ENCODE peak calls at places on chromosomes 11 and 22, in four cellular contexts. W, Y, R and G are unnamed samples.

GRCh38 chr11:110251837-110252236 is 44.6 kb downstream of the RDX start:
- DNase-seq in W (peak), Y (no peak), R (no peak), G (no peak)

GRCh38 chr22:43225609-43226008 is 38.7 kb upstream of the TTLL12 start:
- DNase-seq in W (no peak), Y (no peak), R (no peak), G (no peak)

GRCh38 chr11:94912806-94913205 is 60.5 kb downstream of the CWC15 start:
- DNase-seq in W (no peak), Y (no peak), R (no peak), G (no peak)

GRCh38 chr22:40679964-40680818 is 907 bp downstream of the MCHR1 start:
- DNase-seq in W (peak), Y (no peak), R (no peak), G (no peak)

GRCh38 chr22:46652081-46652929 is 32.1 kb downstream of the GRAMD4 start:
- DNase-seq in W (peak), Y (peak), R (no peak), G (no peak)

GRCh38 chr11:1234771-1235614 is 12.1 kb downstream of the MUC5B start:
- DNase-seq in W (no peak), Y (no peak), R (no peak), G (no peak)

GRCh38 chr22:35437038-35437437 is 37.1 kb downstream of the MCM5 start:
- DNase-seq in W (peak), Y (no peak), R (no peak), G (no peak)

GRCh38 chr11:83827940-83828554 is 541.9 kb upstream of the CCDC90B start:
- DNase-seq in W (peak), Y (no peak), R (no peak), G (no peak)

GRCh38 chr11:14357843-14358728 is 897 bp downstream of the RRAS2 start:
- DNase-seq in W (peak), Y (peak), R (peak), G (peak)

GRCh38 chr11:7208391-7208790 is 43.3 kb upstream of the SYT9 start:
- DNase-seq in W (no peak), Y (no peak), R (no peak), G (no peak)

GRCh38 chr22:28142361-28142801 is 223.3 kb upstream of the PITPNB start:
- DNase-seq in W (no peak), Y (no peak), R (no peak), G (no peak)

GRCh38 chr11:63738720-63739360 is 29.7 kb downstream of the ZFTA start:
- DNase-seq in W (peak), Y (peak), R (peak), G (peak)

GRCh38 chr22:29820941-29821789 is 16.9 kb downstream of the ASCC2 start:
- DNase-seq in W (peak), Y (peak), R (peak), G (peak)

GRCh38 chr11:93444671-93445073 is 98.5 kb downstream of the SMCO4 start:
- DNase-seq in W (no peak), Y (no peak), R (no peak), G (no peak)

GRCh38 chr11:10490398-10491232 is 35.6 kb downstream of the AMPD3 start:
- DNase-seq in W (peak), Y (peak), R (peak), G (peak)

GRCh38 chr22:37079668-37080171 is 28.2 kb downstream of the KCTD17 start:
- DNase-seq in W (no peak), Y (no peak), R (no peak), G (no peak)

GRCh38 chr11:10856689-10857603 is 907 bp downstream of the ZBED5 start:
- DNase-seq in W (peak), Y (peak), R (peak), G (no peak)

GRCh38 chr11:76158394-76159302 is 47.7 kb downstream of the WNT11 start:
- DNase-seq in W (no peak), Y (no peak), R (no peak), G (no peak)

GRCh38 chr22:32920032-32920628 is 118.6 kb downstream of the TIMP3 start:
- DNase-seq in W (no peak), Y (peak), R (peak), G (peak)

GRCh38 chr22:37345863-37346514 is 63.7 kb downstream of the CYTH4 start:
- DNase-seq in W (no peak), Y (no peak), R (no peak), G (no peak)

GRCh38 chr22:23230348-23231068 is 50.2 kb downstream of the BCR start:
- DNase-seq in W (no peak), Y (no peak), R (no peak), G (no peak)
- H3K4me3 ChIP-seq in W (no peak), Y (no peak), R (no peak), G (no peak)

GRCh38 chr11:102464037-102464436 is 11.5 kb upstream of the TMEM123 start:
- DNase-seq in W (no peak), Y (no peak), R (no peak), G (no peak)
- H3K27ac ChIP-seq in W (no peak), Y (no peak), R (no peak), G (no peak)

GRCh38 chr11:9060700-9061111 is 30.7 kb downstream of the SCUBE2 start:
- DNase-seq in W (peak), Y (peak), R (no peak), G (no peak)
- TF ChIP-seq CTCF in W (no peak), Y (no peak), R (no peak), G (no peak)

GRCh38 chr11:120403966-120404365 is 67.8 kb downstream of the ARHGEF12 start:
- DNase-seq in W (no peak), Y (no peak), R (no peak), G (no peak)
- H3K4me3 ChIP-seq in W (no peak), Y (no peak), R (no peak), G (no peak)

GRCh38 chr11:3058753-3059664 is 1.8 kb upstream of the CARS1 start:
- DNase-seq in W (peak), Y (no peak), R (no peak), G (no peak)
- H3K27ac ChIP-seq in W (no peak), Y (no peak), R (no peak), G (no peak)

GRCh38 chr11:65087216-65087615 is 3.2 kb downstream of the ZFPL1 start:
- DNase-seq in W (no peak), Y (no peak), R (no peak), G (no peak)

GRCh38 chr11:65087827-65088226 is 3.8 kb downstream of the ZFPL1 start:
- DNase-seq in W (no peak), Y (no peak), R (no peak), G (no peak)

GRCh38 chr11:65086809-65087208 is 2.8 kb downstream of the ZFPL1 start:
- DNase-seq in W (no peak), Y (no peak), R (no peak), G (no peak)

GRCh38 chr11:65090628-65091027 is 5.4 kb upstream of the VPS51 start:
- DNase-seq in W (no peak), Y (no peak), R (no peak), G (no peak)

GRCh38 chr11:65089621-65090020 is 5.6 kb downstream of the ZFPL1 start:
- DNase-seq in W (no peak), Y (no peak), R (no peak), G (no peak)
- TF ChIP-seq CTCF in W (no peak), Y (no peak), R (no peak), G (no peak)

DNA sequence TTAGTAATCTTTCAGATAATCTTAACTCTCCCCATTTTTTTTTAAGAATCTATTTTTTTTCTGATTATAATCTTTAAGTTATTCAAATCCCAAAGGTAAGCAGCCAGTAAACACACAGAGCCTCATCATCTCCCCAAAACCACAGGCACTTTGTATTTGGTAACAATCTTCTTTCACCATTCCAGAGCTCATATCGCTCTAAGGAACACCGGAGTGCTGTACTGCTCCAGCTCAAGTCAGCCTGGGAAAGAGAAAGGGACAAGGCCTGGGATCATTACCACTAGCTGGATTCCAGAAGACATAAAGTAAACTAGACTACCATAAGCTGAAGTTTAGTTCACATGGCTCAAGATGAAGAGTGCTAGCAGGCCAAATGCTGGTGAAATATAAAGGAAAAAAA is 73.0 kb upstream of the APOA1 start:
- DNase-seq in W (no peak), Y (no peak), R (no peak), G (no peak)
- H3K4me3 ChIP-seq in W (no peak), Y (no peak), R (no peak), G (no peak)

GRCh38 chr11:130798280-130798679 is 118.0 kb downstream of the SNX19 start:
- DNase-seq in W (peak), Y (no peak), R (no peak), G (no peak)
- H3K27ac ChIP-seq in W (no peak), Y (no peak), R (no peak), G (no peak)

GRCh38 chr11:73236879-73237278 is 18.8 kb downstream of the P2RY2 start:
- DNase-seq in W (peak), Y (peak), R (peak), G (no peak)
- TF ChIP-seq CTCF in W (peak), Y (peak), R (peak), G (peak)

GRCh38 chr11:128809128-128809527 is 58.0 kb downstream of the KCNJ1 start:
- DNase-seq in W (no peak), Y (no peak), R (no peak), G (no peak)

GRCh38 chr11:128819198-128819597 is 47.9 kb downstream of the KCNJ1 start:
- DNase-seq in W (no peak), Y (no peak), R (no peak), G (no peak)

GRCh38 chr11:128810784-128811514 is 56.1 kb downstream of the KCNJ1 start:
- DNase-seq in W (no peak), Y (no peak), R (no peak), G (no peak)

GRCh38 chr11:128813729-128814128 is 53.4 kb downstream of the KCNJ1 start:
- DNase-seq in W (no peak), Y (no peak), R (no peak), G (no peak)

DNA sequence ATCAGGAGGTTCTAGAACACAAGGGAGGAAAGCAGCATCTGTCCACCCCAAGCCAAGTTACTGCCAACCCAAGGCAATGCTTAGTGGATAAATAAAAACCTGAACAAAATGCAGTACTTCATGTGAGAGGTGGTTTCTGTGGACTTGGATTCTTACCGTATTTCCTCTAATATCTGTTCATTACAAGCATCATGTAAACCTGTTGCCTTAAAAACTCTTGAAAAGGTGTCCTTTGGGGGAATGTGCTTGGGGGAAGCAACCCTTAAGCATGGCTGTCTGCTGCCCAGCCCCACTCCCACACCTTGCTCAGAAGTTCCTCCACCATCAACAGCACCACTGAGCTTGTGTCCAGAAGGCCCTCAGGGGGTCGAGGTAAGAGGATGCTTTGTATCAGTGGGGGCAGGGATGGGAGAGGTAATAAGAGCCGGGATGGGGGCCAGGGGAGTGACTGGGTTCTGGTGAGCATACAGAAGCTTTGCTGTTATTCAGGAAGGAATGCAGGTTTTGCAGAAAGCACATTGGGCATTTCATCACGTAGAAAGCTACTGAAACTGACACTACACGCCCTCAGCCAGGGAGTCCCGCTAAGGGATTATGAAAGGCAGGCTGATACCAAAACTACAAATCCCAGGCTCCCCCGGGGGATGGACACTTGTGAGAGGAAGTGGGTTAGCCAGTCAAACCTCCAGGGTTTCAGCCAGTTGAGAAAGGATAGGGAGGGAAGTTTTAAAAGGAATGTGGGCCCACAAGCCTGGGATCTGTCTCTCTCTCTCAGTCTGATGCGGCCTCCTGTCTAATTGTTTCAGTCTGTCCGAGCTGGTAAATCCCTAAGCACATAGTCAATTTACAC is 52.0 kb downstream of the KCNJ1 start:
- DNase-seq in W (no peak), Y (peak), R (no peak), G (no peak)
- H3K4me3 ChIP-seq in W (no peak), Y (no peak), R (no peak), G (no peak)